ENCODE peak calls at places on chromosome 22, in five cellular contexts. One of them, this sample, is unnamed.

GRCh38 chr22:19367763-19368367 is 63.7 kb downstream of the HIRA start:
- DNase-seq in mesendoderm: no peak
- DNase-seq in IMR-90: no peak
- DNase-seq in neuronal stem cell: no peak
- DNase-seq in H9: no peak
- DNase-seq in this sample: no peak

GRCh38 chr22:48488611-48489456 is 1338.8 kb downstream of the BRD1 start:
- DNase-seq in mesendoderm: peak
- DNase-seq in IMR-90: no peak
- DNase-seq in neuronal stem cell: peak
- DNase-seq in H9: peak
- DNase-seq in this sample: no peak

GRCh38 chr22:50289942-50290630 is 17.4 kb downstream of the PLXNB2 start:
- DNase-seq in mesendoderm: no peak
- DNase-seq in IMR-90: no peak
- DNase-seq in neuronal stem cell: no peak
- DNase-seq in H9: no peak
- DNase-seq in this sample: no peak

GRCh38 chr22:26553056-26553752 is 36.7 kb downstream of the TPST2 start:
- DNase-seq in mesendoderm: no peak
- DNase-seq in IMR-90: peak
- DNase-seq in neuronal stem cell: no peak
- DNase-seq in H9: no peak
- DNase-seq in this sample: peak

GRCh38 chr22:19717691-19718254 is 3.5 kb downstream of the SEPTIN5 start:
- DNase-seq in mesendoderm: peak
- DNase-seq in IMR-90: peak
- DNase-seq in neuronal stem cell: no peak
- DNase-seq in H9: peak
- DNase-seq in this sample: peak

GRCh38 chr22:35173655-35174054 is 83.6 kb upstream of the HMGXB4 start:
- DNase-seq in mesendoderm: no peak
- DNase-seq in IMR-90: no peak
- DNase-seq in neuronal stem cell: no peak
- DNase-seq in H9: no peak
- DNase-seq in this sample: no peak

GRCh38 chr22:27115816-27116256 is 458.4 kb downstream of the MIAT start:
- DNase-seq in mesendoderm: peak
- DNase-seq in IMR-90: peak
- DNase-seq in neuronal stem cell: no peak
- DNase-seq in H9: no peak
- DNase-seq in this sample: peak

GRCh38 chr22:24178502-24179440 is 2.5 kb upstream of the SUSD2 start:
- DNase-seq in mesendoderm: peak
- DNase-seq in IMR-90: no peak
- DNase-seq in neuronal stem cell: no peak
- DNase-seq in H9: peak
- DNase-seq in this sample: no peak

GRCh38 chr22:41181349-41182241 is 23.5 kb upstream of the L3MBTL2 start:
- DNase-seq in mesendoderm: peak
- DNase-seq in IMR-90: peak
- DNase-seq in neuronal stem cell: no peak
- DNase-seq in H9: peak
- DNase-seq in this sample: peak

GRCh38 chr22:30265851-30266444 is 703 bp downstream of the OSM start:
- DNase-seq in mesendoderm: no peak
- DNase-seq in IMR-90: no peak
- DNase-seq in neuronal stem cell: no peak
- DNase-seq in H9: no peak
- DNase-seq in this sample: no peak

GRCh38 chr22:20084547-20085413 is 4.7 kb downstream of the DGCR8 start:
- DNase-seq in mesendoderm: peak
- DNase-seq in IMR-90: no peak
- DNase-seq in neuronal stem cell: peak
- DNase-seq in H9: peak
- DNase-seq in this sample: peak

GRCh38 chr22:32587449-32587848 is 112.8 kb downstream of the FBXO7 start:
- DNase-seq in mesendoderm: no peak
- DNase-seq in IMR-90: no peak
- DNase-seq in neuronal stem cell: no peak
- DNase-seq in H9: no peak
- DNase-seq in this sample: no peak

GRCh38 chr22:25492950-25493790 is 71.3 kb upstream of the GRK3 start:
- DNase-seq in mesendoderm: no peak
- DNase-seq in IMR-90: no peak
- DNase-seq in neuronal stem cell: no peak
- DNase-seq in H9: no peak
- DNase-seq in this sample: no peak

DNA sequence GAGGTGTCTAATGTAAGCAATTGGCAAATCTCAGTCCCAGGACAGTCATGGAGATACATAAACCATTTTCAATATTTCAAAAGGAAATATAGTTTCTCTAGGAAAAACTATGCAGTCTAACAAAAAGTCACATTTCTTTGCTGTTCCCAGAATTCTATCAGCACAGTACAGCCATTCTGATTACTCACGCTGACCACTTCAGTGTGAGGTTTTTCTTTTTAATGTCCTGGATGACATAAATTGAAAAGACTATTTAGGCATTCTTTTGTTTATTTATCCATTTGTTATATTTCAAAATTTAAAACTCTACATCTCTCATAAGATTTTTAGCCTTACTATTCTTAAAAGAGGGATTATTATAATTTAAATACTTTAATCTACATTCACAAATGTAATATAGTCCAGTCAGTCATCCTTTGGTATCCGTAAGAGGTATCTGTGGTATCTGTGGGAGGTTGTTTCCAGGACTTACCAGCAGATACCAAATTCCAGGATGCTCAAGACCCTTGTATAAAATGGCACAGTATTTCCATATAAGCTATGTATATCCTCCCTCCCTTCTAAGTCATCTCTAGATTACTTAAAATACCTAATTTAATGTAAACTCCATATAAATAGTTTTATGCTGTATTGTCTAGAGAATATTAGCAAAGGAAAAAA is 331.1 kb upstream of the PITPNB start:
- DNase-seq in mesendoderm: no peak
- DNase-seq in IMR-90: no peak
- DNase-seq in neuronal stem cell: no peak
- DNase-seq in H9: no peak
- DNase-seq in this sample: no peak
- H2BK5ac ChIP-seq in mesendoderm: no peak
- H2BK5ac ChIP-seq in IMR-90: no peak
- H2BK5ac ChIP-seq in neuronal stem cell: no peak
- H2BK5ac ChIP-seq in H9: no peak
- H2BK5ac ChIP-seq in this sample: no peak

GRCh38 chr22:36455571-36456458 is 25.6 kb downstream of the TXN2 start:
- DNase-seq in mesendoderm: no peak
- DNase-seq in IMR-90: no peak
- DNase-seq in neuronal stem cell: no peak
- DNase-seq in H9: no peak
- DNase-seq in this sample: no peak
- H2BK5ac ChIP-seq in mesendoderm: peak
- H2BK5ac ChIP-seq in IMR-90: peak
- H2BK5ac ChIP-seq in neuronal stem cell: peak
- H2BK5ac ChIP-seq in H9: no peak
- H2BK5ac ChIP-seq in this sample: no peak

GRCh38 chr22:38705235-38706100 is at the start of gene GTPBP1:
- DNase-seq in mesendoderm: peak
- DNase-seq in IMR-90: peak
- DNase-seq in neuronal stem cell: peak
- DNase-seq in H9: peak
- DNase-seq in this sample: peak
- H2BK5ac ChIP-seq in mesendoderm: no peak
- H2BK5ac ChIP-seq in IMR-90: peak
- H2BK5ac ChIP-seq in neuronal stem cell: no peak
- H2BK5ac ChIP-seq in H9: peak
- H2BK5ac ChIP-seq in this sample: peak

GRCh38 chr22:39300198-39300830 is 19.1 kb downstream of the RPL3 start:
- DNase-seq in mesendoderm: peak
- DNase-seq in IMR-90: no peak
- DNase-seq in neuronal stem cell: no peak
- DNase-seq in H9: no peak
- DNase-seq in this sample: peak
- H2BK5ac ChIP-seq in mesendoderm: no peak
- H2BK5ac ChIP-seq in IMR-90: no peak
- H2BK5ac ChIP-seq in neuronal stem cell: no peak
- H2BK5ac ChIP-seq in H9: no peak
- H2BK5ac ChIP-seq in this sample: no peak

DNA sequence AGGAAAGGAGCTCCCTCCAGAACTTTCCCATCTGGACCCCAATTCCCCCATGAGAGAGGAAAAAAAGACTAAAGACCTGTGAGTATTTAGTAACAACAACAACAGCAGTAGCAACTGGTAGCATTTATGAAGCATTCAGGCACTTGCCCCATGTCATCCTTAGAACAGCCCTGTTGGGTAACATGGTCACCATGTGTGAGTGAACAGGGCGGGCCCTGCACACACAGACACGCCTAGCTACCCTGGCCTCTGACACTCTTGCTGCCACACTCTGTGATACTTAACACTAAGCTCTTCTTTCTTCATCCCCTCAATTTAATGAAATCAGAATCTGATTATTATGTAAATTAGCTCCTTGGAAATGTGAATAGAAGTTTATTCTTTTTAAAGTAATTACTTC is 26.1 kb upstream of the SLC25A18 start:
- DNase-seq in mesendoderm: no peak
- DNase-seq in IMR-90: no peak
- DNase-seq in neuronal stem cell: no peak
- DNase-seq in H9: no peak
- DNase-seq in this sample: no peak
- H2BK5ac ChIP-seq in mesendoderm: no peak
- H2BK5ac ChIP-seq in IMR-90: no peak
- H2BK5ac ChIP-seq in neuronal stem cell: no peak
- H2BK5ac ChIP-seq in H9: no peak
- H2BK5ac ChIP-seq in this sample: no peak

GRCh38 chr22:45897736-45898135 is 79.2 kb downstream of the WNT7B start:
- DNase-seq in mesendoderm: no peak
- DNase-seq in IMR-90: no peak
- DNase-seq in neuronal stem cell: no peak
- DNase-seq in H9: no peak
- DNase-seq in this sample: no peak

GRCh38 chr22:45896153-45896951 is 80.6 kb downstream of the WNT7B start:
- DNase-seq in mesendoderm: peak
- DNase-seq in IMR-90: no peak
- DNase-seq in neuronal stem cell: no peak
- DNase-seq in H9: peak
- DNase-seq in this sample: no peak

GRCh38 chr22:45893516-45893915 is 83.4 kb downstream of the WNT7B start:
- DNase-seq in mesendoderm: no peak
- DNase-seq in IMR-90: peak
- DNase-seq in neuronal stem cell: no peak
- DNase-seq in H9: no peak
- DNase-seq in this sample: no peak

GRCh38 chr22:45895436-45896152 is 81.4 kb downstream of the WNT7B start:
- DNase-seq in mesendoderm: no peak
- DNase-seq in IMR-90: no peak
- DNase-seq in neuronal stem cell: no peak
- DNase-seq in H9: no peak
- DNase-seq in this sample: no peak

DNA sequence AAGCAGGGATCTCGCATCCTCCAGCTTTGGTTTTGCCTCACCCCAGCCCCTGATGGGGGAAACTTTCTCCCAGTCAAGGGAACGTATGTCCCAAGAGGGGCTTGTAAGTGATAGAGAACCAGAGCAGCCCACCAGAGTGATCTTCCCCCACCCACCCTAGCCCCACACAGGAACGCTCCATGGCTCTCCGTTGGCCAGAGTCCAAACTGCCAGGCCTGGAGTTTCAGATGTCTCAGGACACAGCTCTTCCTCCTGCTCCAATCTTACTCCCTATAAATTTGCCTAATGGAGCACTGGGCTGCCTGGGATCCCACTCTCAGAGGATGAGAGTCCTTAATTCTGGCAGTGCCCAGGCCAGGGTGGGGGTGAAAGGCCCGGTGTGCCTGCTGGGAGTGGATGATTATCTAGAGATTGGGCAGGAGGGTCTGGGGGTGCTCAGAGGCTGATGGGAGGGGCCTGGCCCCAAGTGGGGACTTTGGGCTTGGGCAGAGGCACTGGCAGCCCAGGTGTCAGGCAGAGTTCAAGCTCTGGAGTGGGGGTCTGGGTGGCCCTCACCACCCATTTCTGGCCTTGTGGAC is 79.9 kb downstream of the WNT7B start:
- DNase-seq in mesendoderm: no peak
- DNase-seq in IMR-90: no peak
- DNase-seq in neuronal stem cell: no peak
- DNase-seq in H9: no peak
- DNase-seq in this sample: no peak
- H2BK5ac ChIP-seq in mesendoderm: no peak
- H2BK5ac ChIP-seq in IMR-90: no peak
- H2BK5ac ChIP-seq in neuronal stem cell: peak
- H2BK5ac ChIP-seq in H9: no peak
- H2BK5ac ChIP-seq in this sample: no peak

GRCh38 chr22:37165940-37166674 is 16.4 kb upstream of the IL2RB start:
- DNase-seq in mesendoderm: no peak
- DNase-seq in IMR-90: no peak
- DNase-seq in neuronal stem cell: no peak
- DNase-seq in H9: no peak
- DNase-seq in this sample: no peak
- H2BK5ac ChIP-seq in mesendoderm: no peak
- H2BK5ac ChIP-seq in IMR-90: no peak
- H2BK5ac ChIP-seq in neuronal stem cell: no peak
- H2BK5ac ChIP-seq in H9: no peak
- H2BK5ac ChIP-seq in this sample: no peak

DNA sequence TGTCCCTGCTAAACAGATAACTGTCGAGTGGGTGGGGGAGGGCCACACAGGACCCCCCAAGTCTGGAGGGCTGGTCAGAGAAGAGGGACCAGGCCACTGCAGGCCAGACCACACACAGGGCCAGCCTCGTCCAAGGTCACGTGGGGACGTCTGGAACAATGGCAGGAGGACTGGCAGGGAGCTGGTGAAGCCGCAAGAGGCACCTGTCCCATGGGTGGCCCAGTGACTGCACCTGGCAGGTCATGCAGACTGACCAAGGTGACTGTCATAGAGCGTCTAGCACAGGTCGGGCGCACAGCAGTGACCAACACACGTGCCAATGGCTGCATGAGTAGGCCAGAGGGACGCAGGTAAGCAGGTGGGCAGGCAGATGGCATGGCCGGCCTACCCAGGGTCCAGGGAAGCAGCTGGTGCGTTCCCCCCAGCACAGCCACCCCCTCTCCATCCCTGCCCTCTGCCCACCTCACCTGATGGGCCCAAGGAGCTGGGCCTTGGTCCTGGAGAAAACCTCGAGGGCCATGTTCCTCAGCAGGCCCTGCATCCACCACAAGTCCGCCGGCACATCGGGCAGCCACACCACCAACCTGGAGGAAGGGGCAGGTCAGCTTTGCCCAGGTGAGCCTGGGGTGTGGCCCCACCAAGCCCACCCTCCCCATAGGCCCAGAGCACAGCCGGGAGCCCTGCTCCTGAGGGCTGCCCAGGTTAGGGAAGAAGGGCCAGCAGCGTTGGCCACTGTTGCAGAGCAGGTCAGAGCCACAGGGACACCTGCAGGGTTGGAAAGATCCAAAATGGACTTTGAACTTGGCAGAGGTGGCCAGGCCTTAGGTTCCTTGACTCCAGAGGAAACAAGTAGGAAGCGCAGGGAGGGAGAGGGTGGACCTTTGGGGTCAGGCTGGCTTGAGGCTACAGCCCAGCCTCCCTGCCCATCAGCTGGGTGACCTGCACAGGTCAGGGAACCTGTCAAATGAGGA is 10.4 kb downstream of the PNPLA5 start:
- DNase-seq in mesendoderm: no peak
- DNase-seq in IMR-90: no peak
- DNase-seq in neuronal stem cell: no peak
- DNase-seq in H9: peak
- DNase-seq in this sample: no peak
- H2BK5ac ChIP-seq in mesendoderm: no peak
- H2BK5ac ChIP-seq in IMR-90: no peak
- H2BK5ac ChIP-seq in neuronal stem cell: peak
- H2BK5ac ChIP-seq in H9: no peak
- H2BK5ac ChIP-seq in this sample: no peak